ENCODE peak calls at places on chromosomes 16 and 17, in four cellular contexts. M, I, G and W are unnamed samples.

GRCh38 chr17:57603541-57603940 is 141.6 kb downstream of the CCDC182 start:
- DNase-seq in M (no peak), I (no peak), G (no peak), W (no peak)

GRCh38 chr16:83651871-83652270 is 155.9 kb upstream of the HSBP1 start:
- DNase-seq in M (no peak), I (no peak), G (no peak), W (no peak)

GRCh38 chr17:69357701-69358100 is 30.8 kb upstream of the ABCA5 start:
- DNase-seq in M (no peak), I (no peak), G (peak; percentile 32), W (no peak)

GRCh38 chr17:77738666-77739531 is 219.6 kb upstream of the TNRC6C start:
- DNase-seq in M (peak; percentile 7), I (no peak), G (no peak), W (no peak)

GRCh38 chr17:59561042-59561441 is 4.4 kb upstream of the DHX40 start:
- DNase-seq in M (no peak), I (peak; percentile 58), G (peak; percentile 49), W (peak; percentile 43)

GRCh38 chr17:33990943-33991706 is 264.0 kb upstream of the CCL2 start:
- DNase-seq in M (no peak), I (peak; percentile 23), G (no peak), W (no peak)

GRCh38 chr17:18332909-18333489 is 17.9 kb downstream of the SMCR8 start:
- DNase-seq in M (no peak), I (no peak), G (no peak), W (no peak)

GRCh38 chr17:9893606-9894005 is 11.5 kb downstream of the RCVRN start:
- DNase-seq in M (no peak), I (no peak), G (no peak), W (no peak)

GRCh38 chr16:82061861-82062525 is 26.9 kb downstream of the HSD17B2 start:
- DNase-seq in M (no peak), I (peak; percentile 54), G (no peak), W (peak; percentile 13)

GRCh38 chr17:29115906-29116651 is 64.1 kb downstream of the MYO18A start:
- DNase-seq in M (peak; percentile 76), I (peak; percentile 57), G (peak; percentile 36), W (peak; percentile 85)

GRCh38 chr17:74646231-74646630 is 22.7 kb upstream of the CD300E start:
- DNase-seq in M (no peak), I (peak; percentile 16), G (peak; percentile 13), W (peak; percentile 39)

GRCh38 chr17:32861979-32862378 is 14.9 kb downstream of the MYO1D start:
- DNase-seq in M (no peak), I (no peak), G (no peak), W (no peak)

GRCh38 chr17:31318298-31319190 is 2.9 kb downstream of the EVI2A start:
- DNase-seq in M (no peak), I (no peak), G (no peak), W (no peak)

GRCh38 chr16:84086357-84086756 is 30.4 kb downstream of the MBTPS1 start:
- DNase-seq in M (no peak), I (no peak), G (no peak), W (peak; percentile 27)

GRCh38 chr16:4692460-4693295 is 684 bp upstream of the NUDT16L1 start:
- DNase-seq in M (no peak), I (no peak), G (no peak), W (peak; percentile 78)

GRCh38 chr16:468072-468821 is 42.8 kb downstream of the RAB11FIP3 start:
- DNase-seq in M (no peak), I (no peak), G (no peak), W (no peak)

GRCh38 chr17:79977711-79978544 is 57.7 kb downstream of the TBC1D16 start:
- DNase-seq in M (no peak), I (no peak), G (no peak), W (peak; percentile 26)

GRCh38 chr17:60481604-60482003 is 44.4 kb downstream of the APPBP2 start:
- DNase-seq in M (no peak), I (no peak), G (no peak), W (no peak)

GRCh38 chr17:76369804-76370203 is 14.6 kb upstream of the SPHK1 start:
- DNase-seq in M (no peak), I (no peak), G (no peak), W (peak; percentile 37)

GRCh38 chr16:47866431-47866830 is 289.4 kb downstream of the ABCC12 start:
- DNase-seq in M (no peak), I (no peak), G (no peak), W (no peak)

GRCh38 chr17:9444687-9445086 is 130.9 kb downstream of the STX8 start:
- DNase-seq in M (no peak), I (no peak), G (peak; percentile 69), W (no peak)

GRCh38 chr16:89275284-89275584 is 57.7 kb downstream of the ZNF778 start:
- DNase-seq in M (no peak), I (no peak), G (no peak), W (no peak)

GRCh38 chr16:27752241-27752640 is 202.3 kb downstream of the KATNIP start:
- DNase-seq in M (no peak), I (no peak), G (no peak), W (no peak)

GRCh38 chr17:64507418-64507766 is 615 bp downstream of the CEP95 start:
- DNase-seq in M (no peak), I (peak; percentile 47), G (peak; percentile 76), W (peak; percentile 62)

GRCh38 chr17:61389670-61390478 is 9.8 kb upstream of the TBX2 start:
- DNase-seq in M (peak; percentile 83), I (peak; percentile 66), G (no peak), W (peak; percentile 80)

GRCh38 chr17:40095944-40096791 is 4.2 kb downstream of the NR1D1 start:
- DNase-seq in M (no peak), I (no peak), G (no peak), W (no peak)

GRCh38 chr17:34671191-34671590 is 91.8 kb downstream of the TMEM132E start:
- DNase-seq in M (no peak), I (no peak), G (no peak), W (no peak)

DNA sequence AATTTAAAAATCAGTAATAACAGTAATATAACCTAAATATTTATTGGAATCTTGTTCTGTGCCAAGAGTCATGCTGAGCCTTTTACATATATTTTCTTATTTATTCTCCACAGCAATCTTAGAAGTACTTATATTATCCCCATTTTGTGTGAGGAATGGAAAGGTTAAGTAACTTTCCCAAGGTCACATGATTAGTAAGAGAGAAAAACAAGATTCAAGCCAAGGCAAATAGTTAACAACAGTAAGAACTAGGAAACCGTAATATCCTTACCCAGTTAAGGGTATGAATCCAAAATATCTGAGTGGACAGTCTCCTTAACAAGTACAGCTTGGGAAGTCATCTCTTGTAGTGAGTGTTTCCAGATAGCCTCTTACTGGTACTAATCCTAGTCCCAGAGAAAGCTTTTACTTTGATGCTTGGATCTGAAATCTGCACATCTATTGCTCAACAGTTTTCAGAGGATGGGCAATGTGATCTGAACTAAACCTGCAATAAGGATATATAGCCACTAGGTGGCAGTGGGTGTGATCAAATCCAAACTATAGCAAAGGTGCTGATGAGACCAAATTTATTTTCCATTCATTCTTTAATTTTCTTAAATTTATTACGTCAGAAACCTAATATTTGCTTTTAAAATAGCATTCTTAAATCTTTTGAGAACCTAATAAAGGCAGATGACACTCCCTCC is 23.3 kb downstream of the SHISA6 start:
- DNase-seq in M (no peak), I (peak; percentile 10), G (peak; percentile 3), W (no peak)
- TF ChIP-seq FOXJ3 in M (no peak), I (no peak), G (no peak), W (no peak)

DNA sequence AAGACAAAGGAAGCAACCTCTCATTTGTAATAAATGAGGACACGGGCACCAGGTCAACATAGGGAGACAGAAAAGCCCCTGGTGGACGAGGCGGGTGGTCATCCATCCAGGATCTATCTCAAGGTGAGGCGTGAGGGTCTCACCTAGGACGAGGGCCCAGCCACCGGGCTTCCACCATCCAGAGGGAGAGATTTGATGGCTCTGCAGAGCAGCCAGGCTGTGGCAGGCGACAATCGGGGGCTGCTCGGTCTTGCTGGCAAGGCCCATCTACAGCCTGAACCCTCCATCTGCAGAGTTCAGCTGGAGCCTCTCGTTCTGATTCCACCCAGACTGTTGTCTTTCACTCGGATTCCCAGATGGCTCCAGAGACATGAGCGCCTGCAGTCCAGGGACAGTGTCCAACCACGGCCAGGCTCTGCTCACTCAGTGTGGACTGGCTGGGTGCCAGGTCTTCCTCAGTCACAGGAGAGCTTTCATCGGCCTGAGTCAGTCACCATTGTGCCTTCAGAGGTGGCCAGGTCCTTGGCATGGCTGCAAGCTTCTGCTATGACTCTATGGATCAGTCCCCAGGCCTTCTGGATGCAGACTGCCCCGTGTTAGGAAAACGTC is 5.9 kb downstream of the LITAFD start:
- DNase-seq in M (no peak), I (peak; percentile 23), G (peak; percentile 33), W (peak; percentile 81)
- TF ChIP-seq FOXJ3 in M (no peak), I (no peak), G (no peak), W (no peak)

DNA sequence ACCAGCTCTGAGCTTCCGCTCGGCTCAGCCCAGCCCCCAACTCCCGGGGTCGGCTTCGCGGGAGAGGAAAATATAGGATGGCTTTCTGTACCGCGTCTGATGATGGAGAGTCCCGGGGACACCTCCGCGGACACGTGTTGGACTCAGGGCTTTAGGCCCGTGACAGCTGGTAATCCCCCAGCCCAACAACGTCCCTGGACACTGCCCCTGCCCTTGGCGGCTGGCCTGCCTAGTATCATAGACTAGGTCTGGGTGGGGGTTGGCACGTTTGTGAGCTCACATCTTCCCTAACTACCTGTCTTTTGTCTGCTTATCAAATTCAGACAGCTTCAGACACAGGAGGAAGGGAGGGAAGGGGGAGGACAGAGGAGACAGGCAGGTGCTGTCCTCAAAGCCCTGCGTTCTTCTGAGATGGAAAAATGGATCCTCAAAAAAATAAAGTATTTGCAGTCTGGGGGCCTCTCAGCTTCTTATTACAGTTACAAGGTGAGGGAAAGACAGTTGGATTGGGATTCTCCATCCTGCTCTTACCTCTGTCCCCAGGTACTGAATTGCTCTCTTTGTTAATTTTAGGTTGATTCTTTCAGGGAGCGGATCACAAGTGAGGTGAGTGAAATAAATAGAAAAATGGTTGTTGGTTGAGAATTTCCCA is 700 bp downstream of the PSME3 start:
- DNase-seq in M (no peak), I (no peak), G (no peak), W (no peak)
- TF ChIP-seq FOXJ3 in M (no peak), I (no peak), G (no peak), W (no peak)

GRCh38 chr16:66699898-66700297 is 3.4 kb upstream of the CMTM4 start:
- DNase-seq in M (no peak), I (no peak), G (no peak), W (no peak)

GRCh38 chr16:66701516-66701915 is 5.0 kb upstream of the CMTM4 start:
- DNase-seq in M (no peak), I (no peak), G (no peak), W (no peak)

GRCh38 chr16:66698046-66698445 is 1.5 kb upstream of the CMTM4 start:
- DNase-seq in M (no peak), I (no peak), G (no peak), W (no peak)

GRCh38 chr16:66703359-66704215 is 7.0 kb upstream of the CMTM4 start:
- DNase-seq in M (no peak), I (peak; percentile 32), G (no peak), W (peak; percentile 78)

GRCh38 chr16:66701061-66701460 is 4.5 kb upstream of the CMTM4 start:
- DNase-seq in M (no peak), I (no peak), G (no peak), W (no peak)
- TF ChIP-seq FOXJ3 in M (no peak), I (no peak), G (no peak), W (no peak)